ENCODE peak calls at places on chromosomes 5 and 9, in seven cellular contexts. V is GM23248, F is aorta, Z is A549, C is H1, N is mesenchymal stem cell, O is stomach. M is an unnamed sample.

GRCh38 chr5:131466171-131466766 is 168.8 kb downstream of the RAPGEF6 start:
- DNase-seq in V (peak; percentile 89), F (no peak), Z (no peak), C (no peak), N (peak; percentile 52), O (no peak), M (no peak)

GRCh38 chr9:14313378-14313940 is 482 bp downstream of the NFIB start:
- DNase-seq in V (peak; percentile 61), F (no peak), Z (no peak), C (no peak), N (peak; percentile 47), O (peak; percentile 38), M (peak; percentile 47)

GRCh38 chr5:148179234-148179824 is 11.0 kb downstream of the SPINK14 start:
- DNase-seq in V (peak; percentile 70), F (no peak), Z (no peak), C (no peak), N (peak; percentile 73), O (no peak), M (peak; percentile 30)

GRCh38 chr5:163730206-163730782 is 224.9 kb downstream of the MAT2B start:
- DNase-seq in V (no peak), F (no peak), Z (no peak), C (no peak), N (no peak), O (no peak), M (peak; percentile 66)

GRCh38 chr9:115013998-115014397 is 83.6 kb upstream of the TNFSF8 start:
- DNase-seq in V (peak; percentile 83), F (peak; percentile 84), Z (peak; percentile 72), C (peak; percentile 27), N (peak; percentile 78), O (peak; percentile 70), M (peak; percentile 59)

GRCh38 chr5:39284552-39284951 is 65.2 kb upstream of the FYB1 start:
- DNase-seq in V (no peak), F (no peak), Z (no peak), C (no peak), N (no peak), O (peak; percentile 34), M (no peak)

GRCh38 chr5:36363101-36363500 is 61.4 kb upstream of the RANBP3L start:
- DNase-seq in V (peak; percentile 72), F (no peak), Z (peak; percentile 6), C (no peak), N (peak; percentile 35), O (no peak), M (no peak)

GRCh38 chr5:133119233-133119711 is 67.5 kb downstream of the HSPA4 start:
- DNase-seq in V (no peak), F (no peak), Z (no peak), C (no peak), N (no peak), O (no peak), M (no peak)

GRCh38 chr5:74631088-74631960 is 9.2 kb downstream of the ENC1 start:
- DNase-seq in V (peak; percentile 35), F (no peak), Z (peak; percentile 57), C (no peak), N (peak; percentile 60), O (no peak), M (no peak)

GRCh38 chr5:69032009-69032408 is 61.8 kb upstream of the SLC30A5 start:
- DNase-seq in V (no peak), F (no peak), Z (no peak), C (no peak), N (no peak), O (no peak), M (no peak)

GRCh38 chr9:94668424-94668916 is 29.2 kb upstream of the FBP1 start:
- DNase-seq in V (no peak), F (no peak), Z (no peak), C (no peak), N (no peak), O (no peak), M (no peak)

GRCh38 chr9:128923493-128923883 is 2.7 kb downstream of the PHYHD1 start:
- DNase-seq in V (no peak), F (no peak), Z (no peak), C (no peak), N (no peak), O (no peak), M (no peak)

GRCh38 chr9:78239506-78239905 is 3.6 kb downstream of the CEP78 start:
- DNase-seq in V (no peak), F (no peak), Z (peak; percentile 25), C (no peak), N (no peak), O (peak; percentile 55), M (no peak)

GRCh38 chr9:120740135-120740534 is 25.9 kb upstream of the MEGF9 start:
- DNase-seq in V (no peak), F (no peak), Z (no peak), C (no peak), N (no peak), O (no peak), M (no peak)

GRCh38 chr5:14663734-14664269 is 716 bp upstream of the OTULIN start:
- DNase-seq in V (peak; percentile 63), F (no peak), Z (no peak), C (no peak), N (no peak), O (no peak), M (no peak)

GRCh38 chr9:23825143-23825531 is 903 bp downstream of the ELAVL2 start:
- DNase-seq in V (no peak), F (no peak), Z (no peak), C (no peak), N (no peak), O (no peak), M (no peak)

GRCh38 chr5:137091473-137091872 is 407.7 kb downstream of the SPOCK1 start:
- DNase-seq in V (peak; percentile 35), F (no peak), Z (no peak), C (no peak), N (no peak), O (no peak), M (no peak)

GRCh38 chr9:87725900-87726709 is at the start of gene CTSL:
- DNase-seq in V (peak; percentile 95), F (peak; percentile 96), Z (peak; percentile 89), C (peak; percentile 85), N (peak; percentile 91), O (peak; percentile 85), M (peak; percentile 90)

GRCh38 chr5:72951850-72952468 is 3.9 kb upstream of the FCHO2 start:
- DNase-seq in V (peak; percentile 87), F (no peak), Z (peak; percentile 41), C (no peak), N (peak; percentile 16), O (no peak), M (no peak)

GRCh38 chr5:79938468-79938867 is 52.6 kb downstream of the MTX3 start:
- DNase-seq in V (no peak), F (no peak), Z (no peak), C (no peak), N (no peak), O (no peak), M (no peak)

GRCh38 chr5:138351517-138351916 is 968 bp upstream of the KDM3B start:
- DNase-seq in V (no peak), F (no peak), Z (no peak), C (no peak), N (no peak), O (no peak), M (no peak)

GRCh38 chr5:132411382-132411925 is 41.9 kb downstream of the SLC22A5 start:
- DNase-seq in V (no peak), F (no peak), Z (no peak), C (no peak), N (no peak), O (peak; percentile 47), M (peak; percentile 69)

GRCh38 chr5:113087994-113088519 is 111.5 kb downstream of the DCP2 start:
- DNase-seq in V (no peak), F (no peak), Z (no peak), C (no peak), N (no peak), O (no peak), M (no peak)

GRCh38 chr9:110370316-110370715 is 32.7 kb upstream of the TXNDC8 start:
- DNase-seq in V (peak; percentile 53), F (no peak), Z (no peak), C (no peak), N (peak; percentile 11), O (no peak), M (no peak)

GRCh38 chr5:181263633-181264032 is 2.7 kb upstream of the TRIM52 start:
- DNase-seq in V (no peak), F (no peak), Z (no peak), C (no peak), N (no peak), O (peak; percentile 51), M (no peak)

GRCh38 chr5:73625905-73626811 is at the start of gene ARHGEF28:
- DNase-seq in V (peak; percentile 82), F (peak; percentile 91), Z (peak; percentile 73), C (no peak), N (peak; percentile 52), O (peak; percentile 87), M (peak; percentile 86)

GRCh38 chr9:98045234-98046160 is 11.0 kb upstream of the NANS start:
- DNase-seq in V (no peak), F (no peak), Z (no peak), C (no peak), N (no peak), O (no peak), M (no peak)
- H3K4me1 ChIP-seq in V (no peaks in the 10 kb centered on the region), F (no peaks in the 10 kb centered on the region), Z (no peaks in the 10 kb centered on the region), C (no peaks in the 10 kb centered on the region), N (no peaks in the 10 kb centered on the region), O (no peaks in the 10 kb centered on the region), M (no peaks in the 10 kb centered on the region)

GRCh38 chr5:150490296-150490669 is 17.6 kb upstream of the NDST1 start:
- DNase-seq in V (peak; percentile 10), F (no peak), Z (no peak), C (no peak), N (no peak), O (no peak), M (no peak)
- H3K4me3 ChIP-seq in V (peak overlapping the region; percentile 80), F (no peak overlapping the region), Z (no peak overlapping the region), C (no peak overlapping the region), N (no peak overlapping the region), O (no peak overlapping the region), M (no peak overlapping the region)

GRCh38 chr9:126882746-126883145 is 22.3 kb downstream of the ZBTB34 start:
- DNase-seq in V (no peak), F (no peak), Z (no peak), C (no peak), N (no peak), O (no peak), M (no peak)
- H3K4me1 ChIP-seq in V (peaks cover 8% of the 10 kb centered on the region), F (no peaks in the 10 kb centered on the region), Z (peaks cover 8% of the 10 kb centered on the region), C (peaks cover 7% of the 10 kb centered on the region), N (peaks cover 8% of the 10 kb centered on the region), O (no peaks in the 10 kb centered on the region), M (no peaks in the 10 kb centered on the region)

GRCh38 chr5:2750026-2750757 is 1.3 kb downstream of the IRX2 start:
- DNase-seq in V (peak; percentile 77), F (no peak), Z (no peak), C (no peak), N (no peak), O (no peak), M (no peak)

GRCh38 chr5:2747372-2748179 is 3.9 kb downstream of the IRX2 start:
- DNase-seq in V (peak; percentile 68), F (no peak), Z (no peak), C (no peak), N (no peak), O (no peak), M (no peak)

GRCh38 chr5:2748180-2748840 is 3.2 kb downstream of the IRX2 start:
- DNase-seq in V (peak; percentile 58), F (no peak), Z (no peak), C (no peak), N (no peak), O (no peak), M (no peak)

GRCh38 chr5:2749514-2750025 is 1.9 kb downstream of the IRX2 start:
- DNase-seq in V (peak; percentile 74), F (no peak), Z (no peak), C (no peak), N (no peak), O (no peak), M (no peak)

GRCh38 chr5:2748841-2749513 is 2.5 kb downstream of the IRX2 start:
- DNase-seq in V (peak; percentile 65), F (no peak), Z (no peak), C (no peak), N (no peak), O (no peak), M (no peak)
- H3K4me3 ChIP-seq in V (peak overlapping the region; percentile 99), F (no peak overlapping the region), Z (no peak overlapping the region), C (peak overlapping the region; percentile 98), N (no peak overlapping the region), O (peak overlapping the region; percentile 54), M (no peak overlapping the region)